ENCODE peak calls at places on chromosomes 12 and 14, in nine cellular contexts. P, C, F, Y, W, G, U, L and A are unnamed samples.

GRCh38 chr14:50047274-50047676 is 69.1 kb downstream of the VCPKMT start:
- DNase-seq in U (no peak), P (no peak), L (no peak), W (no peak), C (no peak), F (peak), Y (peak), G (no peak), A (no peak)

GRCh38 chr12:116318738-116319050 is 41.2 kb upstream of the MED13L start:
- DNase-seq in U (no peak), F (no peak), P (no peak), W (no peak), Y (no peak), C (no peak), G (no peak), L (no peak), A (no peak)

GRCh38 chr14:48125654-48126053 is 450.2 kb upstream of the MDGA2 start:
- DNase-seq in P (no peak), L (no peak), F (no peak), U (no peak), W (peak), G (no peak), Y (peak), C (no peak), A (peak)

GRCh38 chr12:132620893-132621656 is 2.5 kb downstream of the P2RX2 start:
- DNase-seq in U (no peak), F (no peak), L (no peak), C (no peak), G (no peak), P (no peak), W (no peak), Y (no peak), A (peak)

GRCh38 chr12:46237381-46238045 is 31.3 kb downstream of the SLC38A1 start:
- DNase-seq in G (no peak), P (no peak), Y (no peak), L (no peak), C (no peak), W (no peak), F (no peak), U (no peak), A (no peak)

GRCh38 chr14:26687438-26687837 is 89.6 kb upstream of the NOVA1 start:
- DNase-seq in W (no peak), U (no peak), P (no peak), F (no peak), G (no peak), L (no peak), C (no peak), Y (no peak), A (no peak)

GRCh38 chr12:91189526-91189925 is 6.9 kb upstream of the DCN start:
- DNase-seq in F (no peak), C (no peak), L (peak), G (no peak), U (no peak), Y (no peak), P (no peak), W (no peak), A (no peak)

GRCh38 chr12:57826966-57827365 is 8.4 kb upstream of the AVIL start:
- DNase-seq in G (no peak), W (no peak), F (no peak), U (no peak), C (no peak), P (no peak), Y (no peak), L (no peak), A (no peak)

GRCh38 chr14:66426451-66426850 is 59.7 kb upstream of the CCDC196 start:
- DNase-seq in P (no peak), C (no peak), Y (no peak), W (no peak), F (no peak), G (no peak), L (no peak), U (no peak), A (no peak)

GRCh38 chr14:102629700-102630365 is 37.4 kb downstream of the RCOR1 start:
- DNase-seq in Y (peak), C (no peak), F (no peak), G (no peak), U (no peak), W (peak), P (no peak), L (no peak), A (peak)

GRCh38 chr12:7857916-7858315 is 14.8 kb downstream of the SLC2A14 start:
- DNase-seq in P (no peak), L (no peak), U (no peak), F (no peak), C (no peak), W (no peak), Y (no peak), G (no peak), A (no peak)

GRCh38 chr12:106051853-106052531 is 86.8 kb downstream of the NUAK1 start:
- DNase-seq in C (no peak), G (no peak), P (no peak), L (peak), W (no peak), F (no peak), U (no peak), Y (no peak), A (no peak)

GRCh38 chr14:29773990-29774389 is 153.7 kb downstream of the PRKD1 start:
- DNase-seq in Y (no peak), U (no peak), W (no peak), P (no peak), F (no peak), G (no peak), C (peak), L (no peak), A (no peak)

GRCh38 chr12:45701296-45701695 is 28.2 kb upstream of the ARID2 start:
- DNase-seq in C (no peak), L (no peak), U (no peak), F (no peak), W (no peak), P (no peak), Y (no peak), G (no peak), A (no peak)

GRCh38 chr12:116783503-116784237 is 45.6 kb downstream of the RNFT2 start:
- DNase-seq in P (no peak), C (no peak), F (no peak), W (no peak), L (no peak), G (no peak), U (no peak), Y (no peak), A (no peak)

GRCh38 chr14:52355016-52355430 is 40.9 kb downstream of the PTGER2 start:
- DNase-seq in W (peak), U (no peak), F (no peak), G (no peak), Y (no peak), L (peak), C (no peak), P (no peak), A (no peak)

GRCh38 chr14:99066378-99066777 is 205.6 kb downstream of the BCL11B start:
- DNase-seq in L (no peak), F (peak), Y (no peak), W (no peak), C (no peak), P (no peak), G (no peak), U (no peak), A (no peak)

GRCh38 chr14:90513151-90514014 is 116.6 kb downstream of the CALM1 start:
- DNase-seq in L (no peak), Y (peak), W (no peak), C (peak), G (no peak), U (no peak), P (peak), F (peak), A (peak)

GRCh38 chr12:104793280-104793679 is 164.8 kb downstream of the SLC41A2 start:
- DNase-seq in P (no peak), W (peak), U (no peak), F (no peak), L (peak), Y (peak), G (no peak), C (no peak), A (no peak)

GRCh38 chr14:83838221-83838620 is 1691.7 kb upstream of the FLRT2 start:
- DNase-seq in W (peak), G (no peak), U (no peak), L (no peak), C (no peak), P (no peak), Y (no peak), F (no peak), A (no peak)

GRCh38 chr12:48681416-48681737 is 661 bp downstream of the KANSL2 start:
- DNase-seq in W (peak), P (no peak), G (no peak), C (no peak), F (no peak), Y (no peak), L (no peak), U (no peak), A (peak)

GRCh38 chr12:77796775-77797174 is 33.9 kb upstream of the NAV3 start:
- DNase-seq in W (peak), C (no peak), P (no peak), F (no peak), L (peak), Y (no peak), U (no peak), G (no peak), A (no peak)

GRCh38 chr12:66035289-66035961 is 95.1 kb downstream of the LLPH start:
- DNase-seq in U (no peak), L (peak), G (no peak), P (no peak), W (no peak), F (peak), Y (no peak), C (no peak), A (peak)

GRCh38 chr14:88181072-88181471 is 142.0 kb downstream of the KCNK10 start:
- DNase-seq in L (no peak), U (no peak), C (no peak), G (no peak), F (no peak), W (no peak), Y (no peak), P (no peak), A (no peak)

GRCh38 chr12:118098911-118099671 is 4.7 kb downstream of the VSIG10 start:
- DNase-seq in Y (no peak), U (no peak), F (peak), C (peak), G (no peak), L (no peak), P (no peak), W (no peak), A (peak)

GRCh38 chr12:32083489-32083888 is 23.2 kb upstream of the BICD1 start:
- DNase-seq in G (no peak), Y (no peak), L (peak), C (no peak), U (no peak), F (no peak), W (no peak), P (no peak), A (no peak)

GRCh38 chr12:62720661-62721330 is 214.2 kb downstream of the PPM1H start:
- DNase-seq in Y (no peak), P (no peak), L (peak), C (peak), W (peak), F (no peak), G (no peak), U (no peak), A (peak)

GRCh38 chr14:26595922-26596721 is 1.7 kb downstream of the NOVA1 start:
- DNase-seq in F (no peak), P (no peak), W (no peak), G (no peak), L (no peak), C (peak), Y (no peak), U (no peak), A (peak)

GRCh38 chr14:99274346-99275221 is 2.6 kb upstream of the BCL11B start:
- DNase-seq in Y (peak), U (peak), C (peak), W (peak), P (no peak), F (peak), G (peak), L (peak), A (peak)

GRCh38 chr12:110575326-110575725 is 7.8 kb downstream of the PPTC7 start:
- DNase-seq in P (no peak), Y (no peak), U (no peak), L (no peak), C (no peak), G (no peak), W (no peak), F (no peak), A (no peak)

GRCh38 chr14:39107624-39108023 is 4.6 kb upstream of the SEC23A start:
- DNase-seq in Y (no peak), L (peak), F (no peak), G (no peak), W (peak), P (no peak), U (peak), C (peak), A (peak)

GRCh38 chr12:100904270-100904669 is 109.7 kb downstream of the ANO4 start:
- DNase-seq in L (no peak), G (no peak), C (no peak), U (no peak), P (no peak), Y (no peak), W (no peak), F (no peak), A (no peak)

GRCh38 chr12:64669270-64669842 is 59.1 kb downstream of the RASSF3 start:
- DNase-seq in U (peak), G (peak), P (no peak), L (no peak), F (peak), C (peak), W (peak), Y (peak), A (no peak)

GRCh38 chr14:55103005-55103640 is 25.9 kb upstream of the LGALS3 start:
- DNase-seq in W (peak), Y (peak), L (peak), G (peak), P (no peak), C (no peak), U (peak), F (peak), A (no peak)

GRCh38 chr14:30580616-30581282 is 21.8 kb downstream of the G2E3 start:
- DNase-seq in Y (no peak), P (no peak), U (no peak), C (no peak), F (no peak), G (no peak), W (no peak), L (peak), A (no peak)

GRCh38 chr12:29398495-29398894 is 17.5 kb upstream of the ERGIC2 start:
- DNase-seq in L (no peak), G (no peak), F (no peak), U (no peak), Y (no peak), P (no peak), W (no peak), C (no peak), A (no peak)